ENCODE peak calls at places on chromosomes 13 and 19, in seven cellular contexts. J is transverse colon, S is sigmoid colon, P is upper lobe of left lung, W is breast epithelium, Z is esophagus muscularis mucosa, Y is suprapubic skin. I is an unnamed sample.

GRCh38 chr13:51361111-51361510 is 21.6 kb downstream of the SERPINE3 start:
- DNase-seq in J (no peak), S (no peak), P (no peak), W (no peak), Z (no peak), Y (no peak), I (no peak)

GRCh38 chr19:16417660-16418596 is 53.8 kb downstream of the EPS15L1 start:
- DNase-seq in J (peak), S (peak), P (peak), W (peak), Z (no peak), Y (no peak), I (peak)

GRCh38 chr19:45451181-45451849 is 16.5 kb upstream of the FOSB start:
- DNase-seq in J (peak), S (peak), P (no peak), W (peak), Z (no peak), Y (peak), I (peak)

GRCh38 chr19:45145270-45146189 is 15.3 kb downstream of the NKPD1 start:
- DNase-seq in J (no peak), S (no peak), P (no peak), W (no peak), Z (no peak), Y (no peak), I (no peak)

GRCh38 chr19:5676711-5677110 is 3.6 kb downstream of the MICOS13 start:
- DNase-seq in J (no peak), S (no peak), P (no peak), W (no peak), Z (no peak), Y (no peak), I (no peak)

GRCh38 chr19:44573647-44574046 is 39.7 kb upstream of the IGSF23 start:
- DNase-seq in J (no peak), S (no peak), P (no peak), W (no peak), Z (no peak), Y (no peak), I (no peak)

GRCh38 chr19:29516821-29517395 is 8.9 kb upstream of the VSTM2B start:
- DNase-seq in J (no peak), S (peak), P (no peak), W (no peak), Z (no peak), Y (no peak), I (no peak)

GRCh38 chr19:15368798-15369593 is 10.6 kb downstream of the AKAP8 start:
- DNase-seq in J (no peak), S (no peak), P (no peak), W (no peak), Z (no peak), Y (no peak), I (no peak)

GRCh38 chr13:46152627-46153328 is 29.2 kb downstream of the LCP1 start:
- DNase-seq in J (no peak), S (no peak), P (no peak), W (no peak), Z (no peak), Y (no peak), I (no peak)
- TF ChIP-seq POLR2A in J (no peak), S (no peak), P (no peak), W (no peak), Z (no peak), Y (no peak), I (no peak)

GRCh38 chr13:99313941-99314340 is 6.7 kb upstream of the GPR183 start:
- DNase-seq in J (no peak), S (no peak), P (no peak), W (no peak), Z (no peak), Y (no peak), I (no peak)

GRCh38 chr13:99316224-99316623 is 9.0 kb upstream of the GPR183 start:
- DNase-seq in J (no peak), S (no peak), P (no peak), W (no peak), Z (no peak), Y (no peak), I (no peak)

GRCh38 chr13:99313473-99313872 is 6.3 kb upstream of the GPR183 start:
- DNase-seq in J (no peak), S (no peak), P (no peak), W (no peak), Z (no peak), Y (no peak), I (no peak)

GRCh38 chr13:99315186-99315585 is 8.0 kb upstream of the GPR183 start:
- DNase-seq in J (no peak), S (no peak), P (no peak), W (no peak), Z (no peak), Y (no peak), I (no peak)

GRCh38 chr13:99314640-99315176 is 7.5 kb upstream of the GPR183 start:
- DNase-seq in J (no peak), S (no peak), P (no peak), W (no peak), Z (no peak), Y (no peak), I (no peak)
- TF ChIP-seq POLR2AphosphoS5 in J (no peak), S (no peak), P (no peak), W (no peak), Z (no peak), Y (no peak), I (no peak)

GRCh38 chr19:4409123-4409933 is 6.9 kb downstream of the CHAF1A start:
- DNase-seq in J (no peak), S (no peak), P (no peak), W (no peak), Z (no peak), Y (no peak), I (no peak)
- H3K4me3 ChIP-seq in J (no peak), S (no peak), P (no peak), W (no peak), Z (no peak), Y (no peak), I (no peak)

GRCh38 chr19:48137411-48137810 is 26.8 kb upstream of the PLA2G4C start:
- DNase-seq in J (no peak), S (no peak), P (no peak), W (no peak), Z (no peak), Y (no peak), I (no peak)

GRCh38 chr19:48139053-48139452 is 28.4 kb upstream of the PLA2G4C start:
- DNase-seq in J (no peak), S (no peak), P (no peak), W (no peak), Z (no peak), Y (no peak), I (no peak)

GRCh38 chr19:48136547-48136946 is 25.9 kb upstream of the PLA2G4C start:
- DNase-seq in J (no peak), S (no peak), P (no peak), W (no peak), Z (no peak), Y (no peak), I (no peak)

GRCh38 chr19:48133094-48133493 is 22.5 kb upstream of the PLA2G4C start:
- DNase-seq in J (no peak), S (no peak), P (no peak), W (no peak), Z (no peak), Y (no peak), I (no peak)

DNA sequence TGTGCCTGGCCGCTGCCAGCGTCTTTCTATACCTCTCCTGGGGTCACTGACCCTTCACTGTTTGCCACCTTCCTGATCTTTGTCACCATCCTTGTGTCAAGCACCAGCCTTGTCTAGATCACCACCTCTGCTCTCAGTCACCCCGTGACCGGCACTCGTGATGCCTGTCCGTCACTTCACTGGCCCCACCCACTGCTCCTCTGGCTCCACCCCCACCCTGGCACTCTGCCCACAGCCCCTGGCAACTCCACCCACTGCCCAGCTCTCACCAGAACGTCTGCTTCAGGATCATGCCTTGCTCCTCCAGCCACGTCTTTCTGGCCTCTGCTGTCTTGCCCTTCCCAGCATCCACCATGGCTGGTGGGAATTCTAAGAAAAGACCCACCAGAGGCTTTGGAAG is 24.8 kb upstream of the PLA2G4C start:
- DNase-seq in J (no peak), S (no peak), P (no peak), W (no peak), Z (no peak), Y (no peak), I (no peak)
- TF ChIP-seq POLR2A in J (no peak), S (no peak), P (no peak), W (no peak), Z (no peak), Y (no peak), I (no peak)

DNA sequence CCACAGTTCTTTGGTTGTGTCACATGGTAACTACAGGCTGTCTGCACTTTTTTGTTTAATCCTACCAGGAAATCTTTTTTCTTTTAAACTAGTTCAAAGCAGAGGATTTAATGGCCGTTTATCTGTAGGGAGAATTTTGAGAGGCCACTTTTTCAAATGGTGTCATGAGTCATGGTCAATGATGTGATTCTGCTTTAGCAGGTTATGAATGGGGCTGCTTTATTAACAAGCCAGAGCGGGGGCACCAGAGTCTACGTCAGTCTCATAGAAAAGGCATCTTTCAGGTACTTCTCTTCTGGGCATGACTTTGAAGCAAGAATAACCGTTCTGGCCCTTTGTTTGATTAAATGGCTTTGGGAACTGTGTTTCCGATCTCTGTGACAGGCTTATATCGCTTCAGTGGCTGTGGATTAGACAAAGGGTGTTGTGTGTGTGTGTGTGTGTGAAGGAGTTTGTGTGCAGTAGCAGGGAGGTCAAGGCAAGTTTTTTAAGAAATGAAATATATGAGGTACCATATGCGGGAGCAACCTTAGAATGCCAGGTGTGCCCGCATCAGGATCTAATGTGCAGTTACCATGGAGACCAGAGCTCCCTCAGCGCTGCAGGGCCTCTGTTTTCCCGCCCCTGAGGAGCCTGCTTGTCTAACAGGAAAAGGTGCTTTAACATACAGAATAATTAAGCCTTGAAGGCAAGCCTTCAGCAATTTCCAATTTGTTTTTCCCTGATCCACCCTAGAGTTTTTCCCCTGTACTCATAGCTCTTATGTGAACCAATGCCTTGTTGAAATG is 120.5 kb downstream of the KATNAL1 start:
- DNase-seq in J (no peak), S (no peak), P (no peak), W (no peak), Z (peak), Y (no peak), I (no peak)
- TF ChIP-seq POLR2AphosphoS5 in J (no peak), S (no peak), P (no peak), W (no peak), Z (no peak), Y (no peak), I (no peak)

GRCh38 chr19:56597696-56598095 is 2.6 kb downstream of the ZNF71 start:
- DNase-seq in J (no peak), S (no peak), P (no peak), W (no peak), Z (no peak), Y (no peak), I (no peak)

GRCh38 chr19:56594783-56595547 is at the start of gene ZNF71:
- DNase-seq in J (peak), S (peak), P (peak), W (peak), Z (peak), Y (peak), I (peak)

GRCh38 chr19:56595548-56595899 is 422 bp downstream of the ZNF71 start:
- DNase-seq in J (no peak), S (no peak), P (no peak), W (no peak), Z (no peak), Y (no peak), I (no peak)

GRCh38 chr19:56594446-56594782 is 688 bp upstream of the ZNF71 start:
- DNase-seq in J (no peak), S (no peak), P (no peak), W (no peak), Z (no peak), Y (no peak), I (no peak)

DNA sequence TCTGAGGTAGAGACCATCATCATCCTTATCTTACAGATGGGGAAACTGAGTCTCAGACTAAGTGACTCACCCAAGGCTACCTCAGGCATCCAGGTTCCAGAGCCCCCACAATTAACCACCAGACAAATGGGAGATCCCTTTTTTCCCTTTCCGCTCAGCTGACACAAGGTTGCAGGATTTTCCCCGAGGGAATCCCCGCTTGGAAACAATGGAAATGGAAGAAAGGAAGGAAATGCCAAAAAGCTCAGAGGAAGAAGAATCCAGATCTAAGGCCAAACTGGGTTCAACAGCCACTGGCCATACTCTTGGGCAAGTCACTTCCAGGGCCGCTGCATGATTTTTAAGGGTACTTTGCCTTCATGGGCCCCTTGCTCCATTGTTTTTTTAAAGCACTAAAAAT is 1.6 kb downstream of the ZNF71 start:
- DNase-seq in J (no peak), S (no peak), P (no peak), W (no peak), Z (no peak), Y (no peak), I (no peak)
- H3K4me3 ChIP-seq in J (no peak), S (no peak), P (no peak), W (no peak), Z (no peak), Y (no peak), I (no peak)

GRCh38 chr19:38319421-38320258 is at the start of gene KCNK6:
- DNase-seq in J (peak), S (no peak), P (peak), W (peak), Z (no peak), Y (peak), I (peak)
- TF ChIP-seq POLR2A in J (peak), S (peak), P (no peak), W (no peak), Z (no peak), Y (no peak), I (no peak)

I was measured in stomach.